ENCODE peak calls at places on chromosome 6, in eight cellular contexts. U is MM.1S, A is DND-41, N is MCF 10A, S is NB4, X is colonic mucosa, Y is prostate gland, C is AG10803. M is an unnamed sample.
A peak's percentile ranks its signal among the peaks of the same experiment; 100 is the strongest.

GRCh38 chr6:109370792-109371191 is 11.5 kb downstream of the CD164 start:
- DNase-seq in U (no peak), A (no peak), N (no peak), S (no peak), X (no peak), Y (no peak), C (no peak), M (no peak)

GRCh38 chr6:28212510-28213212 is 12.4 kb upstream of the ZSCAN9 start:
- DNase-seq in U (peak; percentile 78), A (no peak), N (peak; percentile 90), S (peak; percentile 90), X (peak; percentile 78), Y (no peak), C (peak; percentile 86), M (no peak)

GRCh38 chr6:39602590-39603319 is 122.5 kb downstream of the KIF6 start:
- DNase-seq in U (no peak), A (no peak), N (no peak), S (no peak), X (no peak), Y (no peak), C (no peak), M (no peak)

GRCh38 chr6:72111611-72112010 is 225.3 kb downstream of the RIMS1 start:
- DNase-seq in U (no peak), A (no peak), N (no peak), S (no peak), X (no peak), Y (no peak), C (no peak), M (no peak)

GRCh38 chr6:156890627-156891300 is 113.6 kb downstream of the ARID1B start:
- DNase-seq in U (no peak), A (no peak), N (no peak), S (no peak), X (no peak), Y (no peak), C (peak; percentile 70), M (no peak)

GRCh38 chr6:56243518-56244070 is 3.8 kb downstream of the COL21A1 start:
- DNase-seq in U (no peak), A (no peak), N (no peak), S (peak; percentile 64), X (no peak), Y (no peak), C (no peak), M (no peak)

GRCh38 chr6:160275511-160276003 is 16.9 kb upstream of the SLC22A2 start:
- DNase-seq in U (no peak), A (no peak), N (no peak), S (no peak), X (no peak), Y (no peak), C (peak; percentile 1), M (no peak)

GRCh38 chr6:16402501-16402900 is 164.1 kb downstream of the GMPR start:
- DNase-seq in U (no peak), A (no peak), N (no peak), S (no peak), X (no peak), Y (no peak), C (peak; percentile 75), M (no peak)

GRCh38 chr6:45432944-45433343 is 55.2 kb upstream of the SUPT3H start:
- DNase-seq in U (no peak), A (no peak), N (peak; percentile 59), S (no peak), X (no peak), Y (no peak), C (no peak), M (no peak)

GRCh38 chr6:82875573-82876185 is 190.0 kb downstream of the UBE3D start:
- DNase-seq in U (no peak), A (no peak), N (peak; percentile 97), S (no peak), X (no peak), Y (no peak), C (peak; percentile 61), M (no peak)

GRCh38 chr6:30829639-30830250 is 54.6 kb upstream of the DDR1 start:
- DNase-seq in U (no peak), A (peak; percentile 38), N (no peak), S (no peak), X (no peak), Y (no peak), C (no peak), M (no peak)

GRCh38 chr6:154868143-154868594 is 126.9 kb upstream of the TIAM2 start:
- DNase-seq in U (peak; percentile 10), A (no peak), N (peak; percentile 66), S (peak; percentile 58), X (no peak), Y (peak; percentile 15), C (peak; percentile 70), M (no peak)

GRCh38 chr6:108105584-108105983 is 31.0 kb upstream of the OSTM1 start:
- DNase-seq in U (no peak), A (no peak), N (no peak), S (no peak), X (no peak), Y (no peak), C (peak; percentile 28), M (no peak)

GRCh38 chr6:113148576-113148975 is 708.6 kb upstream of the MARCKS start:
- DNase-seq in U (no peak), A (no peak), N (no peak), S (no peak), X (no peak), Y (no peak), C (no peak), M (no peak)

GRCh38 chr6:1222426-1223311 is 89.2 kb upstream of the FOXQ1 start:
- DNase-seq in U (no peak), A (no peak), N (no peak), S (no peak), X (no peak), Y (no peak), C (no peak), M (no peak)

GRCh38 chr6:144214622-144215401 is 64.5 kb downstream of the STX11 start:
- DNase-seq in U (no peak), A (no peak), N (no peak), S (peak; percentile 43), X (peak; percentile 24), Y (no peak), C (no peak), M (no peak)

GRCh38 chr6:89566011-89566775 is 72.4 kb downstream of the LYRM2 start:
- DNase-seq in U (no peak), A (no peak), N (no peak), S (no peak), X (no peak), Y (no peak), C (no peak), M (no peak)

GRCh38 chr6:87099472-87099871 is 4.6 kb upstream of the CGA start:
- DNase-seq in U (no peak), A (no peak), N (no peak), S (no peak), X (no peak), Y (no peak), C (no peak), M (no peak)

GRCh38 chr6:90184334-90185298 is 112.0 kb downstream of the BACH2 start:
- DNase-seq in U (no peak), A (no peak), N (peak; percentile 38), S (no peak), X (no peak), Y (no peak), C (no peak), M (no peak)

GRCh38 chr6:153976921-153977693 is 61.9 kb upstream of the OPRM1 start:
- DNase-seq in U (no peak), A (no peak), N (peak; percentile 46), S (no peak), X (no peak), Y (no peak), C (peak; percentile 67), M (no peak)

GRCh38 chr6:4607026-4607704 is 169.0 kb upstream of the CDYL start:
- DNase-seq in U (no peak), A (no peak), N (peak; percentile 81), S (peak; percentile 15), X (peak; percentile 47), Y (no peak), C (peak; percentile 77), M (no peak)

GRCh38 chr6:4820704-4821276 is 44.6 kb downstream of the CDYL start:
- DNase-seq in U (no peak), A (no peak), N (peak; percentile 31), S (no peak), X (no peak), Y (no peak), C (peak; percentile 89), M (no peak)

GRCh38 chr6:131803007-131803769 is 4.6 kb upstream of the ENPP1 start:
- DNase-seq in U (no peak), A (no peak), N (no peak), S (no peak), X (no peak), Y (no peak), C (no peak), M (no peak)

GRCh38 chr6:10847684-10848083 is 9.3 kb upstream of the MAK start:
- DNase-seq in U (peak; percentile 13), A (no peak), N (peak; percentile 11), S (peak; percentile 29), X (no peak), Y (no peak), C (no peak), M (no peak)
- TF ChIP-seq CTCF in U (peak; percentile 40), A (peak; percentile 41), N (peak; percentile 21), S (peak; percentile 14), X (no peak), Y (peak; percentile 14), C (peak; percentile 29), M (no peak)

GRCh38 chr6:69867075-69867911 is 937 bp downstream of the COL19A1 start:
- DNase-seq in U (peak; percentile 74), A (no peak), N (no peak), S (peak; percentile 79), X (peak; percentile 37), Y (peak; percentile 22), C (peak; percentile 4), M (peak; percentile 25)
- TF ChIP-seq CTCF in U (peak; percentile 24), A (no peak), N (no peak), S (no peak), X (no peak), Y (no peak), C (no peak), M (no peak)

GRCh38 chr6:7489376-7489775 is 52.1 kb upstream of the DSP start:
- DNase-seq in U (no peak), A (no peak), N (no peak), S (no peak), X (no peak), Y (no peak), C (no peak), M (no peak)
- TF ChIP-seq CTCF in U (no peak), A (no peak), N (no peak), S (no peak), X (no peak), Y (no peak), C (no peak), M (no peak)

DNA sequence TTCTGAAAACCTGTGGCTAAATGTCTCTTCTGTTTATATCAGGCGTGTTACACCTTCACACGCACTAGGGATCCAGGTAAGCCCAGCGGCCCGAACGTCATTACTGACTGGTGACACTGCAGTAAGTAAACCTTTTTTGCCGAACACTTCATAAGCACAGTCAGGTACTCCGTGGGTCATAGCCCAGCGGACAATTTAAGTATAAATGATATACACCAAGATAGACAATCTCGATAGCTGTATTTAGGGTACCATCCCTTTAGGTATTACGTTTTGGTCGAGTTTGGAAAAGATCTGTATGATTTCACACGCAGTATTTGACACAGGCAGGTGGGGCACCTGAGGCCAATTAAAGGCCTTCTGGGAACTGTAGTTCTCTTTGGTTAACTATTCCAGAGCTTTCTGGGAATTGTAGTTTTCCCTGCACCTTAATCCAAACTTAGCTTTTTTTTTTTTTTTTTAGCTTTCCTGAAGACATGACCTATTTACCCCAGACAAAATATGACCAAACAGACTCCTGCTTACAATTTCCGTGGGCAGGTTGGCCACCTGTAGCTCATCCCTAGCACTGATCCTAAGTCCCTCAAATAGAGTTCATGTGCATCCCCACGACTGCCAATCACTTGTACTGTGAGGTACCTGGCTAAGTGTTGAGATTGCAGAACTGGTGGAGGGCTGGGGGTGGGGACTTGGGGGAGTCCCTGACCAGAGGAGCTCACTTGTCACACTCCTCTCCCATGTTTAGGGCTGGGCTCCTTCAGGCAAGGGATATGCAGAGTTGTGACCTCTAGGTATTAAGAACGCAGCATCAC is 908 bp upstream of the EHMT2 start:
- DNase-seq in U (peak; percentile 77), A (peak; percentile 24), N (peak; percentile 65), S (peak; percentile 59), X (peak; percentile 63), Y (no peak), C (peak; percentile 22), M (no peak)
- TF ChIP-seq CTCF in U (peak; percentile 19), A (no peak), N (no peak), S (no peak), X (no peak), Y (no peak), C (no peak), M (no peak)